ENCODE peak calls at places on chromosome 2, in nine cellular contexts. One of them, this sample, is unnamed.

GRCh38 chr2:178891959-178892485 is 84.8 kb upstream of the TTN start:
- DNase-seq in GM23338: no peak
- DNase-seq in HCT116: no peak
- DNase-seq in transverse colon: no peak
- DNase-seq in K562: no peak
- DNase-seq in stomach: no peak
- DNase-seq in GM12892: no peak
- DNase-seq in sigmoid colon: no peak
- DNase-seq in GM12891: no peak
- DNase-seq in this sample: no peak

GRCh38 chr2:2837768-2838547 is 506.9 kb upstream of the MYT1L start:
- DNase-seq in GM23338: no peak
- DNase-seq in HCT116: no peak
- DNase-seq in transverse colon: no peak
- DNase-seq in K562: no peak
- DNase-seq in stomach: peak
- DNase-seq in GM12892: no peak
- DNase-seq in sigmoid colon: no peak
- DNase-seq in GM12891: no peak
- DNase-seq in this sample: peak

GRCh38 chr2:22952671-22953070 is 432.3 kb upstream of the KLHL29 start:
- DNase-seq in GM23338: no peak
- DNase-seq in HCT116: no peak
- DNase-seq in transverse colon: no peak
- DNase-seq in K562: no peak
- DNase-seq in stomach: no peak
- DNase-seq in GM12892: no peak
- DNase-seq in sigmoid colon: no peak
- DNase-seq in GM12891: no peak
- DNase-seq in this sample: no peak

GRCh38 chr2:194090251-194090905 is 1566.6 kb upstream of the SLC39A10 start:
- DNase-seq in GM23338: no peak
- DNase-seq in HCT116: no peak
- DNase-seq in transverse colon: no peak
- DNase-seq in K562: no peak
- DNase-seq in stomach: no peak
- DNase-seq in GM12892: no peak
- DNase-seq in sigmoid colon: no peak
- DNase-seq in GM12891: no peak
- DNase-seq in this sample: peak

GRCh38 chr2:236997086-236997485 is 88.6 kb upstream of the COPS8 start:
- DNase-seq in GM23338: no peak
- DNase-seq in HCT116: no peak
- DNase-seq in transverse colon: no peak
- DNase-seq in K562: no peak
- DNase-seq in stomach: peak
- DNase-seq in GM12892: no peak
- DNase-seq in sigmoid colon: no peak
- DNase-seq in GM12891: no peak
- DNase-seq in this sample: no peak

GRCh38 chr2:212538156-212539144 is at the start of gene ERBB4:
- DNase-seq in GM23338: peak
- DNase-seq in HCT116: no peak
- DNase-seq in transverse colon: no peak
- DNase-seq in K562: no peak
- DNase-seq in stomach: peak
- DNase-seq in GM12892: no peak
- DNase-seq in sigmoid colon: peak
- DNase-seq in GM12891: no peak
- DNase-seq in this sample: peak

GRCh38 chr2:175457846-175458408 is 276.4 kb upstream of the ATP5MC3 start:
- DNase-seq in GM23338: no peak
- DNase-seq in HCT116: no peak
- DNase-seq in transverse colon: no peak
- DNase-seq in K562: no peak
- DNase-seq in stomach: no peak
- DNase-seq in GM12892: no peak
- DNase-seq in sigmoid colon: no peak
- DNase-seq in GM12891: no peak
- DNase-seq in this sample: no peak

GRCh38 chr2:8537572-8538155 is 144.2 kb upstream of the ID2 start:
- DNase-seq in GM23338: no peak
- DNase-seq in HCT116: no peak
- DNase-seq in transverse colon: no peak
- DNase-seq in K562: no peak
- DNase-seq in stomach: peak
- DNase-seq in GM12892: no peak
- DNase-seq in sigmoid colon: no peak
- DNase-seq in GM12891: no peak
- DNase-seq in this sample: peak

GRCh38 chr2:200379481-200380120 is 73.1 kb downstream of the SPATS2L start:
- DNase-seq in GM23338: no peak
- DNase-seq in HCT116: no peak
- DNase-seq in transverse colon: no peak
- DNase-seq in K562: no peak
- DNase-seq in stomach: no peak
- DNase-seq in GM12892: no peak
- DNase-seq in sigmoid colon: no peak
- DNase-seq in GM12891: no peak
- DNase-seq in this sample: no peak

GRCh38 chr2:240432820-240433801 is 2.4 kb upstream of the GPC1 start:
- DNase-seq in GM23338: no peak
- DNase-seq in HCT116: no peak
- DNase-seq in transverse colon: peak
- DNase-seq in K562: no peak
- DNase-seq in stomach: peak
- DNase-seq in GM12892: no peak
- DNase-seq in sigmoid colon: peak
- DNase-seq in GM12891: no peak
- DNase-seq in this sample: peak

GRCh38 chr2:130381619-130382018 is 25.8 kb downstream of the PTPN18 start:
- DNase-seq in GM23338: no peak
- DNase-seq in HCT116: no peak
- DNase-seq in transverse colon: no peak
- DNase-seq in K562: no peak
- DNase-seq in stomach: no peak
- DNase-seq in GM12892: no peak
- DNase-seq in sigmoid colon: no peak
- DNase-seq in GM12891: no peak
- DNase-seq in this sample: no peak

GRCh38 chr2:217105733-217106649 is 246.1 kb upstream of the TNP1 start:
- DNase-seq in GM23338: peak
- DNase-seq in HCT116: peak
- DNase-seq in transverse colon: no peak
- DNase-seq in K562: peak
- DNase-seq in stomach: no peak
- DNase-seq in GM12892: no peak
- DNase-seq in sigmoid colon: no peak
- DNase-seq in GM12891: no peak
- DNase-seq in this sample: no peak

GRCh38 chr2:20149703-20150030 is 75.3 kb downstream of the SDC1 start:
- DNase-seq in GM23338: no peak
- DNase-seq in HCT116: no peak
- DNase-seq in transverse colon: no peak
- DNase-seq in K562: no peak
- DNase-seq in stomach: peak
- DNase-seq in GM12892: no peak
- DNase-seq in sigmoid colon: no peak
- DNase-seq in GM12891: no peak
- DNase-seq in this sample: no peak

GRCh38 chr2:69770193-69770702 is 28.3 kb downstream of the ANXA4 start:
- DNase-seq in GM23338: no peak
- DNase-seq in HCT116: peak
- DNase-seq in transverse colon: peak
- DNase-seq in K562: peak
- DNase-seq in stomach: no peak
- DNase-seq in GM12892: no peak
- DNase-seq in sigmoid colon: no peak
- DNase-seq in GM12891: no peak
- DNase-seq in this sample: no peak

GRCh38 chr2:9498210-9498609 is 23.9 kb downstream of the IAH1 start:
- DNase-seq in GM23338: no peak
- DNase-seq in HCT116: no peak
- DNase-seq in transverse colon: no peak
- DNase-seq in K562: no peak
- DNase-seq in stomach: no peak
- DNase-seq in GM12892: no peak
- DNase-seq in sigmoid colon: no peak
- DNase-seq in GM12891: no peak
- DNase-seq in this sample: no peak

GRCh38 chr2:233830111-233830760 is 24.1 kb downstream of the HJURP start:
- DNase-seq in GM23338: no peak
- DNase-seq in HCT116: no peak
- DNase-seq in transverse colon: no peak
- DNase-seq in K562: no peak
- DNase-seq in stomach: peak
- DNase-seq in GM12892: no peak
- DNase-seq in sigmoid colon: peak
- DNase-seq in GM12891: no peak
- DNase-seq in this sample: peak

GRCh38 chr2:239688098-239688497 is 287.3 kb upstream of the HDAC4 start:
- DNase-seq in GM23338: peak
- DNase-seq in HCT116: no peak
- DNase-seq in transverse colon: no peak
- DNase-seq in K562: peak
- DNase-seq in stomach: no peak
- DNase-seq in GM12892: no peak
- DNase-seq in sigmoid colon: no peak
- DNase-seq in GM12891: no peak
- DNase-seq in this sample: peak

GRCh38 chr2:152134488-152135280 is 35.8 kb upstream of the CACNB4 start:
- DNase-seq in GM23338: peak
- DNase-seq in HCT116: no peak
- DNase-seq in transverse colon: no peak
- DNase-seq in K562: peak
- DNase-seq in stomach: no peak
- DNase-seq in GM12892: no peak
- DNase-seq in sigmoid colon: no peak
- DNase-seq in GM12891: no peak
- DNase-seq in this sample: no peak

GRCh38 chr2:167491788-167492187 is 603.5 kb downstream of the XIRP2 start:
- DNase-seq in GM23338: no peak
- DNase-seq in HCT116: no peak
- DNase-seq in transverse colon: no peak
- DNase-seq in K562: no peak
- DNase-seq in stomach: no peak
- DNase-seq in GM12892: no peak
- DNase-seq in sigmoid colon: no peak
- DNase-seq in GM12891: no peak
- DNase-seq in this sample: no peak
- TF ChIP-seq POLR2AphosphoS5 in GM23338: no peak
- TF ChIP-seq POLR2AphosphoS5 in HCT116: no peak
- TF ChIP-seq POLR2AphosphoS5 in transverse colon: no peak
- TF ChIP-seq POLR2AphosphoS5 in K562: no peak
- TF ChIP-seq POLR2AphosphoS5 in stomach: no peak
- TF ChIP-seq POLR2AphosphoS5 in GM12892: no peak
- TF ChIP-seq POLR2AphosphoS5 in sigmoid colon: no peak
- TF ChIP-seq POLR2AphosphoS5 in GM12891: no peak
- TF ChIP-seq POLR2AphosphoS5 in this sample: no peak

GRCh38 chr2:122977580-122977979 is 1047.5 kb upstream of the CNTNAP5 start:
- DNase-seq in GM23338: no peak
- DNase-seq in HCT116: no peak
- DNase-seq in transverse colon: no peak
- DNase-seq in K562: no peak
- DNase-seq in stomach: no peak
- DNase-seq in GM12892: no peak
- DNase-seq in sigmoid colon: no peak
- DNase-seq in GM12891: no peak
- DNase-seq in this sample: no peak

DNA sequence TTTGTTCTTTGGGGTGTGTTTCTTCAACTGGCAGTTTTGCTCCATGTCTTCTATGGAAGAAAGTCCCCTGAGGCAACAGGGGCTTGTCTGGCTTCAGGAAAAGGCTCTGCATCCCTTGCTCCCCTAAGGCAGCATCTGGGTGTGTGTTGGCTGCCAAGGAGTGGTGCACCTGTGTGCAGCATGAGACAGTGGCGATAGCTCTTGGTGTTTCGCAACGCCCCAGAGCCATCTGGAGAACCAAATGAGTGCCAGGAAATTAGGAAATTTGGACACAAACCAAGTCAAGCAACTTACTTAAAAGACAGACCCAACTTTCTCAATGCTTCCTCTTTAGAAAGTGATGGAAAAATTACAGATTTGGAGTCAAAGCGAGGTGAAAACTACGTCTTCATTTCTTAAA is 1044.4 kb upstream of the CNTNAP5 start:
- DNase-seq in GM23338: no peak
- DNase-seq in HCT116: no peak
- DNase-seq in transverse colon: no peak
- DNase-seq in K562: no peak
- DNase-seq in stomach: no peak
- DNase-seq in GM12892: no peak
- DNase-seq in sigmoid colon: no peak
- DNase-seq in GM12891: no peak
- DNase-seq in this sample: peak
- TF ChIP-seq POLR2AphosphoS5 in GM23338: no peak
- TF ChIP-seq POLR2AphosphoS5 in HCT116: no peak
- TF ChIP-seq POLR2AphosphoS5 in transverse colon: no peak
- TF ChIP-seq POLR2AphosphoS5 in K562: no peak
- TF ChIP-seq POLR2AphosphoS5 in stomach: no peak
- TF ChIP-seq POLR2AphosphoS5 in GM12892: no peak
- TF ChIP-seq POLR2AphosphoS5 in sigmoid colon: no peak
- TF ChIP-seq POLR2AphosphoS5 in GM12891: no peak
- TF ChIP-seq POLR2AphosphoS5 in this sample: no peak

DNA sequence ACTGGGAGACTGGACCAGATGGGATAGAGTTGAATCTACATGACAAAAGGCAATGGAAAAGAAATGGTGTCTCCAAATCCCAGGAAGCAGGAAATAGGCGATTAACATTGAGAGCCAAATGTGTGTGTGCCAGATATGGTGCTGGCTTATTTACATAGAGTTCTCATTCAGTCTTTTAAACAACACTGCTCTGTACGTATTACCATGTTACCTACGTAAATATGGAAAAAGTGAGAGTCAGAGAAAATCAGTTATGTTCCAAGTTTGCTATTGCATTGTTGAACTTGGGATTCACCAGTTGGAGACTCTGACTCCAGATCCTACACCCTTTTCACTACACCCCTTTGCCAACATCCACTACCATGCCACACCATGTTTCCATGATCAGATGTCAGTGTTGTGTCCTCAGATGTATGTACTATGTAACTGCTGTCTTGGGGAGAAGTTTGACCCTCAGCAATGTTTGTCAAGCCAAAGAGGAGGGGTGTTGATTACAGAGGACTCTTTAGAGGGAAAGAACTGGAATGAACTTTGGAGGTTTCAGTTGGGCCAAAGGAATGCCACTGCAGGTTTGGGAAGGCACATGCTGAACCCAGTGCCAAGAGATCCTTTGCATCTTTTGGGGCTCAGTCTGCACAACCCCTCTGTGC is 19.6 kb upstream of the GREB1 start:
- DNase-seq in GM23338: no peak
- DNase-seq in HCT116: no peak
- DNase-seq in transverse colon: no peak
- DNase-seq in K562: no peak
- DNase-seq in stomach: no peak
- DNase-seq in GM12892: no peak
- DNase-seq in sigmoid colon: no peak
- DNase-seq in GM12891: no peak
- DNase-seq in this sample: no peak
- TF ChIP-seq POLR2AphosphoS5 in GM23338: no peak
- TF ChIP-seq POLR2AphosphoS5 in HCT116: no peak
- TF ChIP-seq POLR2AphosphoS5 in transverse colon: no peak
- TF ChIP-seq POLR2AphosphoS5 in K562: no peak
- TF ChIP-seq POLR2AphosphoS5 in stomach: no peak
- TF ChIP-seq POLR2AphosphoS5 in GM12892: no peak
- TF ChIP-seq POLR2AphosphoS5 in sigmoid colon: no peak
- TF ChIP-seq POLR2AphosphoS5 in GM12891: no peak
- TF ChIP-seq POLR2AphosphoS5 in this sample: no peak

GRCh38 chr2:11342561-11343343 is 1.7 kb downstream of the ROCK2 start:
- DNase-seq in GM23338: no peak
- DNase-seq in HCT116: peak
- DNase-seq in transverse colon: peak
- DNase-seq in K562: peak
- DNase-seq in stomach: no peak
- DNase-seq in GM12892: no peak
- DNase-seq in sigmoid colon: no peak
- DNase-seq in GM12891: no peak
- DNase-seq in this sample: no peak
- TF ChIP-seq POLR2AphosphoS5 in GM23338: no peak
- TF ChIP-seq POLR2AphosphoS5 in HCT116: peak
- TF ChIP-seq POLR2AphosphoS5 in transverse colon: peak
- TF ChIP-seq POLR2AphosphoS5 in K562: no peak
- TF ChIP-seq POLR2AphosphoS5 in stomach: peak
- TF ChIP-seq POLR2AphosphoS5 in GM12892: no peak
- TF ChIP-seq POLR2AphosphoS5 in sigmoid colon: no peak
- TF ChIP-seq POLR2AphosphoS5 in GM12891: no peak
- TF ChIP-seq POLR2AphosphoS5 in this sample: no peak

This sample was measured in spleen.